ENCODE peak calls at places on chromosomes 11 and 22, in six cellular contexts. A, L, H, I, C and Z are unnamed samples.

GRCh38 chr11:77750757-77751156 is 69.8 kb downstream of the RSF1 start:
- DNase-seq in A (no peak), L (no peak), H (no peak), I (no peak), C (no peak), Z (no peak)

GRCh38 chr11:829116-829945 is 1.6 kb downstream of the CRACR2B start:
- DNase-seq in A (no peak), L (no peak), H (no peak), I (no peak), C (no peak), Z (no peak)

GRCh38 chr22:22872722-22873708 is 14.6 kb upstream of the IGLL5 start:
- DNase-seq in A (no peak), L (no peak), H (no peak), I (no peak), C (no peak), Z (no peak)

GRCh38 chr22:36237462-36238347 is 1.6 kb downstream of the APOL2 start:
- DNase-seq in A (no peak), L (no peak), H (no peak), I (no peak), C (no peak), Z (peak; percentile 28)

GRCh38 chr22:50001388-50002231 is 11.0 kb downstream of the IL17REL start:
- DNase-seq in A (no peak), L (no peak), H (no peak), I (no peak), C (peak; percentile 37), Z (no peak)

GRCh38 chr11:125091247-125091876 is 20.1 kb downstream of the TMEM218 start:
- DNase-seq in A (peak; percentile 71), L (peak; percentile 64), H (no peak), I (peak; percentile 62), C (peak; percentile 43), Z (no peak)

GRCh38 chr11:30919389-30920172 is 333.4 kb upstream of the MPPED2 start:
- DNase-seq in A (no peak), L (peak; percentile 38), H (no peak), I (no peak), C (no peak), Z (no peak)

GRCh38 chr11:6734616-6735015 is 37.2 kb downstream of the OR2AG2 start:
- DNase-seq in A (no peak), L (no peak), H (no peak), I (no peak), C (no peak), Z (peak; percentile 58)

GRCh38 chr11:16745950-16746349 is 7.5 kb downstream of the C11orf58 start:
- DNase-seq in A (no peak), L (no peak), H (no peak), I (no peak), C (no peak), Z (no peak)

GRCh38 chr11:116948375-116948774 is 111.0 kb upstream of the APOA1 start:
- DNase-seq in A (no peak), L (peak; percentile 25), H (no peak), I (no peak), C (no peak), Z (no peak)

GRCh38 chr11:94574193-94574961 is 7.2 kb downstream of the PIWIL4 start:
- DNase-seq in A (no peak), L (peak; percentile 76), H (peak; percentile 18), I (peak; percentile 52), C (peak; percentile 49), Z (no peak)

GRCh38 chr11:111633756-111634362 is 31.6 kb downstream of the SIK2 start:
- DNase-seq in A (no peak), L (peak; percentile 55), H (no peak), I (no peak), C (no peak), Z (no peak)

GRCh38 chr22:45429921-45430775 is 16.7 kb downstream of the RIBC2 start:
- DNase-seq in A (no peak), L (no peak), H (peak; percentile 10), I (peak; percentile 17), C (peak; percentile 31), Z (no peak)

GRCh38 chr22:36022162-36022561 is 6.5 kb downstream of the RBFOX2 start:
- DNase-seq in A (no peak), L (peak; percentile 63), H (no peak), I (no peak), C (no peak), Z (no peak)

GRCh38 chr11:27296406-27296994 is 66.5 kb downstream of the CCDC34 start:
- DNase-seq in A (no peak), L (peak; percentile 63), H (no peak), I (no peak), C (no peak), Z (no peak)

GRCh38 chr11:108927791-108928545 is 263.1 kb downstream of the DDX10 start:
- DNase-seq in A (no peak), L (peak; percentile 41), H (no peak), I (no peak), C (no peak), Z (no peak)

GRCh38 chr11:62669420-62670161 is 1.9 kb upstream of the UQCC3 start:
- DNase-seq in A (no peak), L (no peak), H (no peak), I (no peak), C (no peak), Z (no peak)

GRCh38 chr11:70268526-70268925 is 2.0 kb upstream of the PPFIA1 start:
- DNase-seq in A (no peak), L (no peak), H (no peak), I (no peak), C (no peak), Z (no peak)
- H3K27ac ChIP-seq in A (no peak overlapping the region), L (no peak overlapping the region), H (no peak overlapping the region), I (no peak overlapping the region), C (no peak overlapping the region), Z (no peak overlapping the region)

DNA sequence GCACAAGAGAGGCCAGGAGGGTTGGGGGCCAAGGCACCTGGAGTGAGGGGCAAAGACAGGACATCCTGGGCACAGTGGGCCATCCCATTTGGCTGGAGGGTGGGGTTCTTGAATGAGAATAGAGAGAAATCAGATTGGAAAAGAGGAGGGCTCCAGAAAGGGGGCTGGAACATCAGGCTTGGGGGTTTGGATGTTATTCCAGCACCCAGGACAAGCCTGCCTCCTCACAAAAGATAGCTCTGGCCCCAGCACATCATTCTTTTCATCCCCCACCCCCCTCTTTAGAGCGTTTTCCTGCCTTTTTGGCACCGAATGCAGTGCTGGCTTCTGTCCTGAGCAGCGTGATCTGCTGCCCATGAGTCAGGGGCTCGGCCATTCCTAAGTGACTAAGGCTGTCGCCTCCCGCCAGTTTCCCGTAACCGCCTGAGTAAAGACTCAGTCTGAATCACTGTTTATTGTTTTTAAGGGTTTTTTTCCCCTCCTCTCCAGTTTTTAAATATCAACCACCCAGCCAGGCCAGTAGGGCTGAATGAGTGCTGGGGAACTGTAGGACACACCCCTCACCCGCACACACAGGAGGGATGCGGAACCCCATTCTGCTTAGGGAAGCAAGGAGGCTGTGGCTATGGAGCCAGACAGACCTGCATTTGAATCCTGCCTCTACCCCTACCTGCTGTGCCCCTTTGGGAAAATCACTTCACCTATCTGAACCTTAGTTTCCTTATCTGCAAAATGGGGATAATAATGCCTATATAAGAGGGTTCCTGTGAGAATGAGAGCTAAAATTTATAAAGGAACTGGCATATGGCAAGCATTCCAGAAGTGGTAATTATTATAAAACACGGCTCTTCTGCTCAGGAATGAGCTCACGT is 32.4 kb upstream of the NAV2 start:
- DNase-seq in A (no peak), L (peak; percentile 96), H (peak; percentile 91), I (peak; percentile 77), C (peak; percentile 79), Z (no peak)
- H3K4me1 ChIP-seq in A (peaks cover 40% of the 10 kb centered on the region), L (peaks cover 26% of the 10 kb centered on the region), H (peaks cover 8% of the 10 kb centered on the region), I (peaks cover 1% of the 10 kb centered on the region), C (peaks cover 43% of the 10 kb centered on the region), Z (no peaks in the 10 kb centered on the region)

DNA sequence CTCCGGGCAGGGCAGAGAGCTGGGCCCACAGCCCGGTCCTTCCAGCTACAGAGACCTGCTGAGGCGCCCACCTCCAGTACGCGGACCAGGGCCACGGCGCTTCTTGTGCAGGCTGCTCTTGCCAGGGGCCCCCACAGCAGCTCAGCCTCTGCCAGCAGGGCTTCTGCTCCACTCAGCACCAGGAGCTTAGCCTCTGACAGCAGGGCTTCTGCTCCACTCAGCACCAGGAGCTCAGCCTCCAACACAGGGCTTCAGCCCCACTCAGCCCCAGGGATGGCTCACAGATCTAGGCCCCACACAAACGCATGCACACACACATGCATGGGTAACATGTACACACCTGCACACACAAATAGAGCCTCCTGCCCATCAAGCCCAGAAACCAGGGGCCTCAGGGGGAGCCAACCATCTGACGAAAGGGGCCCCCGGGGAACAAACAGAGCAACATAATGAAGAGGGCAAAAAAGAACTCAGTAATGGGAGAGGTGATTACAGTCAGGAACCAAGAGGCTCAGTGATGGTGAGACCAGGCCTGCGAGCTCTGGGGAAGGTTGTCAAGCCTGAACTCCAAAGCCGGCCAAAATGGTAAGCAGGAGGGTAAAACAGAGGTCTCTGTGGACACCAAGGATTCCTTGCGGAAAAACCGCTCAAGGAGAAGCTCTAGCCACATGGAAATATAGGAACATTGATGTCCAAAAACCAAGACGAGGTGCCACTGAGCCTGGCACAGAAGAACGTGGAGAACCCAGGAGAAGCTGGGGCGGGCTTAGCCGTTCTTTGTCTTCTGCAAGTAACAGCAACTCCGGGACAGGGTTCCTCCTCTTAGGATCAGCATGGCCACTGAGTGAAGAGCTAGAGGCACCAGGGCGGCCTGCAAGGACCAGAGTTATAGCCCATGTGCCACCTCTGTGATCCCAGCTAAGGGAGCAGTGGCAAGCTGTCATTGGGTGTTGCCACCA is 46.5 kb downstream of the GNB1L start:
- DNase-seq in A (no peak), L (no peak), H (peak; percentile 13), I (peak; percentile 4), C (peak; percentile 33), Z (no peak)
- H3K4me3 ChIP-seq in A (no peak overlapping the region), L (no peak overlapping the region), H (no peak overlapping the region), I (no peak overlapping the region), C (no peak overlapping the region), Z (no peak overlapping the region)

DNA sequence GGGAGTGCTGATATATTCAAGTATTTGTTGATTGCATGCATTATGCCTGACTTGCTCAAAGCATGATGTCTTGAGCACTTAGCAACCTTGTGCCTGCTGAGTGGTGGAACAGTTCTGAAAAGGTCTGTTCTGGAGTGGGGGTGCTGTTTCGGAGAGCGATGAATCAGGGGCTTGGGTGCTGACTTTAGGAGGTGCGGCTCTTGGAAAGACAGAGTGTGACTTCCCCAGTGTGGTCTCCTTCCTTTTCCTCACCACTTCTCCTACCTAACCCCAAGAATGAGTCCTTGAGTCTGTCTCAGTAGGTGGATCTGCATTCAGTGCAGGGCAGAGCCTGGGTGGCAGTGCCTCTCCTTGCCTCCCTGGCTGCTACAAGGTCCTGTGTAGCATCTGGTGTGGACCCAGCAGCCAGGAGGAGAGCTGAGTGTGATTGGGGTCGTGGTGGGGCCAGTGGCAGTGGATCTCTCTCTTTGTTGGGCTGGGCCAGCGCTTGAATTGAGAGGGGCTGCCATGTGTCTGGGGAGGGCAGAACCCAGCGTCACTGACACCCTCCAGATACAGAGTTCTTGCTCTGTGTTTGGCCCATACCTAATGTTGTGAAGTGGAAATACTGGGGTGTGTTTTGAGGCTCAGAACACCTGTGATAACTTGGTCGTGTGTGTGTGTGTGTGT is 35.9 kb downstream of the ST3GAL4 start:
- DNase-seq in A (no peak), L (no peak), H (no peak), I (peak; percentile 21), C (no peak), Z (no peak)
- H3K27ac ChIP-seq in A (no peak overlapping the region), L (no peak overlapping the region), H (no peak overlapping the region), I (no peak overlapping the region), C (no peak overlapping the region), Z (no peak overlapping the region)